ENCODE peak calls at places on chromosomes 3 and 15, in four cellular contexts. E, L, N and B are unnamed samples.

GRCh38 chr3:38723569-38724391 is 74.3 kb upstream of the SCN5A start:
- DNase-seq in L (no peak), E (no peak), N (no peak), B (no peak)

GRCh38 chr3:48406443-48407431 is 23.1 kb downstream of the PLXNB1 start:
- DNase-seq in L (no peak), E (no peak), N (no peak), B (peak; percentile 34)

GRCh38 chr3:188583476-188584161 is 429.7 kb downstream of the LPP start:
- DNase-seq in L (no peak), E (no peak), N (peak; percentile 61), B (no peak)

GRCh38 chr3:12194669-12195161 is 36.0 kb upstream of the TIMP4 start:
- DNase-seq in E (no peak), N (peak; percentile 78), L (no peak), B (no peak)

GRCh38 chr3:126527455-126528211 is 3.7 kb downstream of the CHST13 start:
- DNase-seq in E (no peak), L (no peak), N (no peak), B (no peak)

GRCh38 chr15:81106560-81106959 is 27.5 kb upstream of the CFAP161 start:
- DNase-seq in N (peak; percentile 37), E (no peak), L (peak; percentile 8), B (no peak)

GRCh38 chr3:23713641-23714040 is 92.1 kb upstream of the UBE2E1 start:
- DNase-seq in L (no peak), E (no peak), N (no peak), B (no peak)

GRCh38 chr3:20254268-20255117 is 68.5 kb upstream of the SGO1 start:
- DNase-seq in L (no peak), E (no peak), N (no peak), B (no peak)

GRCh38 chr15:32669870-32670623 is 28.5 kb downstream of the SCG5 start:
- DNase-seq in N (no peak), E (no peak), L (no peak), B (peak; percentile 79)

GRCh38 chr3:88671594-88671993 is 435.8 kb upstream of the EPHA3 start:
- DNase-seq in N (no peak), L (no peak), E (no peak), B (no peak)

GRCh38 chr15:56919708-56920637 is 1.5 kb downstream of the TCF12 start:
- DNase-seq in L (no peak), N (peak; percentile 28), E (no peak), B (no peak)

GRCh38 chr3:111967071-111967470 is 11.8 kb upstream of the ABHD10 start:
- DNase-seq in L (no peak), N (no peak), E (no peak), B (no peak)

GRCh38 chr3:194271459-194272035 is 79.6 kb downstream of the CPN2 start:
- DNase-seq in L (no peak), N (no peak), E (no peak), B (no peak)

GRCh38 chr3:97713634-97714033 is 50.9 kb upstream of the ARL6 start:
- DNase-seq in E (no peak), L (no peak), N (no peak), B (no peak)

GRCh38 chr15:101489236-101489632 is 273 bp downstream of the PCSK6 start:
- DNase-seq in N (peak; percentile 60), E (peak; percentile 37), L (no peak), B (no peak)

GRCh38 chr15:38817427-38818155 is 253.0 kb upstream of the RASGRP1 start:
- DNase-seq in E (no peak), L (peak; percentile 36), N (peak; percentile 90), B (peak; percentile 88)

GRCh38 chr15:101431748-101432147 is 57.8 kb downstream of the PCSK6 start:
- DNase-seq in L (no peak), N (no peak), E (no peak), B (no peak)

GRCh38 chr3:69900331-69900730 is 99.2 kb upstream of the SAMMSON start:
- DNase-seq in N (no peak), E (no peak), L (no peak), B (no peak)

GRCh38 chr3:53802256-53802880 is 43.9 kb downstream of the CHDH start:
- DNase-seq in L (no peak), E (no peak), N (no peak), B (no peak)

GRCh38 chr3:27681249-27681748 is 40.8 kb downstream of the EOMES start:
- DNase-seq in N (no peak), E (no peak), L (peak; percentile 38), B (no peak)

GRCh38 chr3:94004301-94004910 is 24.0 kb downstream of the STX19 start:
- DNase-seq in E (peak; percentile 18), L (peak; percentile 44), N (no peak), B (no peak)

GRCh38 chr3:3165650-3166049 is 13.8 kb downstream of the CRBN start:
- DNase-seq in E (no peak), L (no peak), N (no peak), B (no peak)

GRCh38 chr3:183818041-183818620 is 7.2 kb downstream of the MAP6D1 start:
- DNase-seq in N (no peak), L (no peak), E (no peak), B (no peak)

GRCh38 chr15:64775551-64776401 is at the start of gene RBPMS2:
- DNase-seq in E (no peak), N (no peak), L (no peak), B (no peak)

GRCh38 chr15:100879046-100879445 is 585 bp upstream of the ALDH1A3 start:
- DNase-seq in N (no peak), L (no peak), E (no peak), B (no peak)

GRCh38 chr3:136385457-136385856 is 135.3 kb downstream of the PCCB start:
- DNase-seq in L (no peak), E (no peak), N (no peak), B (no peak)

GRCh38 chr15:82894971-82895520 is 57.5 kb downstream of the HOMER2 start:
- DNase-seq in L (no peak), N (no peak), E (no peak), B (no peak)

GRCh38 chr3:49718419-49719213 is 868 bp downstream of the AMIGO3 start:
- DNase-seq in L (no peak), N (no peak), E (no peak), B (peak; percentile 53)

GRCh38 chr3:102660653-102661052 is 225.8 kb downstream of the ZPLD1 start:
- DNase-seq in L (no peak), N (no peak), E (no peak), B (no peak)

GRCh38 chr3:192915306-192915705 is 2.4 kb downstream of the MB21D2 start:
- DNase-seq in N (no peak), L (no peak), E (no peak), B (no peak)

GRCh38 chr3:112074616-112075497 is 11.3 kb upstream of the C3orf52 start:
- DNase-seq in L (no peak), N (peak; percentile 60), E (no peak), B (no peak)

GRCh38 chr3:42300013-42300412 is 34.0 kb upstream of the CCK start:
- DNase-seq in L (no peak), N (peak; percentile 13), E (no peak), B (no peak)

DNA sequence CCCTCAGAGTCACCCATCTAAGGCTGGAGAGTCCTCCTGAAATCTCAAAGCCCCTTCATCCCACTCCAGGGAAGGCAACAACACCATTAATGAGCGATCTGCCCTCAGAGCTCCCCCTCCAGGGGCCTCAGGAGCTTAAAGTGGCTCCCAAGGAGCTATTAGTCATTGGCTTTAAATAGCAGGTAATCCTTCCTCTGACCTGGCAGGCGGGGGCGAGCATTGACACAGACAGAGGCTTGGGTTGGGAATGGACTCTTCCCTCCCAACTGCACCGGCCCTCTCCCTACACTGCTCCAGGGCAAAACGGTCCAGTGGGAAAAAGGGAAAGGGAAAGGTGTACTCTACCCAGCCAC is 1.4 kb downstream of the MFGE8 start:
- DNase-seq in L (no peak), E (no peak), N (no peak), B (no peak)
- TF ChIP-seq POLR2AphosphoS5 in L (no peak), E (no peak), N (no peak), B (no peak)

DNA sequence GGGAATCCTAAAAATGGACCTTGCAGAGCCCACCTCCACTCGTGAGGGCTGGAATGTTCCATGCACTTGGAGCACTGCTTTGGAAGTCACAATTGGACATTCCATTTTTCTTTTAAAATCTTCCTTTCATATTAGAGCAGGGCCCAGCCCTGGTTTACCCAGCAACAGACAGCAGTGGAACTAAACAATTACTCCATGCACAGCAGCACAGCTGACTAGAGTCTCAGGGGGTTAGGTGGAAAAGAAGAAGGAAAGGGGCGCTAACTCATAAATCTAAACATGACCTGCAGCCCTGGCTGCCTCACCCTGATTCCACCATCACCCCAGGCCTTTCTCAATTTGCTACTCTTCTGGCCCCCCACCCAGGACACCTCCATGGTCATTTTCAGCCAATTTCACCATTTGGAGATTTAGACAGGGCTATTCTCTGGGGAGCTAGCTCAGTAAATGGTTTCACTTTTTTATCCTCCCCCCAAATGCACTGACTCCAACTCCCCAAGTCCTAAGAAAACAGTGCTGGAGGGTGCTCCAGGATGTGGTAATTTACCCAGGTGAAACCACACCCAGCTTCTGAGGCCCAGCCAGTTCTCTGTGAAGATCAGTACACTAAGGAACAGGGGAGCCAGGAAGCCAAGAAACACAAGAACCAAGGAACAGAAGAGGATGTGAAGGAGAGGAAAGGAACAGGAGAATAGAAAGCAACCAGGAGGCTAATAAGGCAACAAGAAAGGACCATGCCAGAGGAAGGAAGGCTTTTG is 1.6 kb upstream of the LRRC31 start:
- DNase-seq in L (no peak), N (peak; percentile 71), E (no peak), B (peak; percentile 21)
- TF ChIP-seq POLR2AphosphoS5 in L (no peak), N (peak; percentile 43), E (no peak), B (no peak)

DNA sequence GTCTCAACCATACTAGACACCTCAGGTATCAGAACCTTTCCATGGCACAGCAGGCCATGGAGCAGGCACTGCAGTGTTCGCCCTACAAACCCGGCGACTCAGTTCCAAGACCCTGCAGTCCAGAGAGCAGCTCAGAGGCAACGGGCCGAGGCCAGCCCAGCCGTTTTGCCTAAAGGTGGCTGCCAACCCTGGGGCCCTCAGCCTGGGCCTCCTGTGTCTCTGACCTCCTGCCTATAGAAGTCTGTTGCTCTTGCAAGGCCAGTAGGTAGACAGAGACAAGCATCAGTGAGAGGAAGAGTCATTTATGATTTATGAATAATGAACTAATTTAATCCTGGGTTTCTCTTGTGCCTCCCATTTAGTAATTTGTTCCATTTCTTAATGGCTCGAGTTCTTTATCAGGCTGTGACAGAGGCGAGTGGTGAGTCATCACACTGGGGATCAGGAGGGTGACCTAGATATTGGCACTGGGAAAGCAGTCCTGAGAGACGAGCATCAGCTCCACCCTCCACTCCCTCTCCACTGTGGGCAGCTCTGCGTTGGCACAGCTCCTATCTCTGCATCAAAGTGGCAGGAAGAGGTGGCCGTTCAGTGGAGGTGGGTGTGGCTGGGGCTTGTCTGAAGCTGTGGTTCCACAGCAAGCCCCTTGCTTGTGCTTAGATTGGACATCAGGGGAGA is 79.8 kb downstream of the ABHD5 start:
- DNase-seq in N (peak; percentile 69), E (no peak), L (no peak), B (no peak)
- TF ChIP-seq POLR2AphosphoS5 in N (no peak), E (no peak), L (no peak), B (no peak)

GRCh38 chr15:75532413-75533250 is 46.5 kb downstream of the PTPN9 start:
- DNase-seq in L (no peak), E (peak; percentile 26), N (peak; percentile 56), B (peak; percentile 44)
- TF ChIP-seq POLR2AphosphoS5 in L (no peak), E (no peak), N (peak; percentile 57), B (peak; percentile 67)

GRCh38 chr3:124177070-124177469 is 185.1 kb upstream of the ROPN1 start:
- DNase-seq in N (no peak), L (no peak), E (no peak), B (no peak)

GRCh38 chr3:124172297-124172696 is 180.4 kb upstream of the ROPN1 start:
- DNase-seq in L (no peak), N (no peak), E (no peak), B (no peak)

GRCh38 chr3:124172846-124173245 is 180.9 kb upstream of the ROPN1 start:
- DNase-seq in L (no peak), N (no peak), E (no peak), B (no peak)

GRCh38 chr3:124174910-124175874 is 183.3 kb upstream of the ROPN1 start:
- DNase-seq in L (no peak), E (no peak), N (no peak), B (no peak)

GRCh38 chr3:124174463-124174862 is 182.5 kb upstream of the ROPN1 start:
- DNase-seq in L (no peak), N (no peak), E (no peak), B (no peak)
- TF ChIP-seq POLR2AphosphoS5 in L (no peak), N (no peak), E (no peak), B (no peak)